ENCODE peak calls at places on chromosomes 6 and 20, in nine cellular contexts. One of them, this sample, is unnamed.

GRCh38 chr6:13445005-13445743 is 42.2 kb downstream of the GFOD1 start:
- DNase-seq in HFFc6: no peak
- DNase-seq in uterus: peak
- DNase-seq in GM20000: no peak
- DNase-seq in Daoy: peak
- DNase-seq in GOT3: no peak
- DNase-seq in left colon: peak
- DNase-seq in ACHN: no peak
- DNase-seq in heart left ventricle: peak
- DNase-seq in this sample: no peak

GRCh38 chr20:35891375-35891774 is 62.9 kb downstream of the SCAND1 start:
- DNase-seq in HFFc6: peak
- DNase-seq in uterus: no peak
- DNase-seq in GM20000: no peak
- DNase-seq in Daoy: no peak
- DNase-seq in GOT3: no peak
- DNase-seq in left colon: no peak
- DNase-seq in ACHN: no peak
- DNase-seq in heart left ventricle: no peak
- DNase-seq in this sample: no peak

GRCh38 chr6:32148722-32149576 is 2.8 kb downstream of the PRRT1 start:
- DNase-seq in HFFc6: no peak
- DNase-seq in uterus: no peak
- DNase-seq in GM20000: no peak
- DNase-seq in Daoy: no peak
- DNase-seq in GOT3: no peak
- DNase-seq in left colon: peak
- DNase-seq in ACHN: no peak
- DNase-seq in heart left ventricle: peak
- DNase-seq in this sample: peak

GRCh38 chr6:149129401-149130077 is 188.0 kb upstream of the TAB2 start:
- DNase-seq in HFFc6: peak
- DNase-seq in uterus: no peak
- DNase-seq in GM20000: no peak
- DNase-seq in Daoy: peak
- DNase-seq in GOT3: peak
- DNase-seq in left colon: no peak
- DNase-seq in ACHN: peak
- DNase-seq in heart left ventricle: peak
- DNase-seq in this sample: no peak

GRCh38 chr6:3838992-3839867 is 9.9 kb upstream of the FAM50B start:
- DNase-seq in HFFc6: peak
- DNase-seq in uterus: no peak
- DNase-seq in GM20000: no peak
- DNase-seq in Daoy: peak
- DNase-seq in GOT3: no peak
- DNase-seq in left colon: no peak
- DNase-seq in ACHN: no peak
- DNase-seq in heart left ventricle: no peak
- DNase-seq in this sample: no peak

GRCh38 chr6:154229796-154230195 is 126.8 kb downstream of the IPCEF1 start:
- DNase-seq in HFFc6: no peak
- DNase-seq in uterus: no peak
- DNase-seq in GM20000: no peak
- DNase-seq in Daoy: no peak
- DNase-seq in GOT3: no peak
- DNase-seq in left colon: no peak
- DNase-seq in ACHN: no peak
- DNase-seq in heart left ventricle: no peak
- DNase-seq in this sample: no peak

GRCh38 chr20:18394363-18394762 is 72.5 kb downstream of the DZANK1 start:
- DNase-seq in HFFc6: no peak
- DNase-seq in uterus: no peak
- DNase-seq in GM20000: no peak
- DNase-seq in Daoy: no peak
- DNase-seq in GOT3: no peak
- DNase-seq in left colon: no peak
- DNase-seq in ACHN: no peak
- DNase-seq in heart left ventricle: no peak
- DNase-seq in this sample: no peak

GRCh38 chr20:57505991-57506390 is 18.9 kb downstream of the CTCFL start:
- DNase-seq in HFFc6: no peak
- DNase-seq in uterus: no peak
- DNase-seq in GM20000: no peak
- DNase-seq in Daoy: no peak
- DNase-seq in GOT3: no peak
- DNase-seq in left colon: no peak
- DNase-seq in ACHN: no peak
- DNase-seq in heart left ventricle: no peak
- DNase-seq in this sample: no peak

GRCh38 chr6:157223021-157223430 is 100.3 kb downstream of the TMEM242 start:
- DNase-seq in HFFc6: no peak
- DNase-seq in uterus: no peak
- DNase-seq in GM20000: peak
- DNase-seq in Daoy: no peak
- DNase-seq in GOT3: no peak
- DNase-seq in left colon: no peak
- DNase-seq in ACHN: no peak
- DNase-seq in heart left ventricle: no peak
- DNase-seq in this sample: peak

GRCh38 chr6:163404825-163405265 is 9.7 kb upstream of the QKI start:
- DNase-seq in HFFc6: no peak
- DNase-seq in uterus: no peak
- DNase-seq in GM20000: no peak
- DNase-seq in Daoy: no peak
- DNase-seq in GOT3: no peak
- DNase-seq in left colon: no peak
- DNase-seq in ACHN: no peak
- DNase-seq in heart left ventricle: peak
- DNase-seq in this sample: no peak

GRCh38 chr20:32152421-32153155 is 43.1 kb downstream of the TM9SF4 start:
- DNase-seq in HFFc6: no peak
- DNase-seq in uterus: no peak
- DNase-seq in GM20000: no peak
- DNase-seq in Daoy: no peak
- DNase-seq in GOT3: no peak
- DNase-seq in left colon: peak
- DNase-seq in ACHN: no peak
- DNase-seq in heart left ventricle: no peak
- DNase-seq in this sample: no peak

GRCh38 chr20:23147964-23148720 is 62.0 kb upstream of the CD93 start:
- DNase-seq in HFFc6: peak
- DNase-seq in uterus: no peak
- DNase-seq in GM20000: peak
- DNase-seq in Daoy: peak
- DNase-seq in GOT3: peak
- DNase-seq in left colon: no peak
- DNase-seq in ACHN: peak
- DNase-seq in heart left ventricle: peak
- DNase-seq in this sample: no peak

GRCh38 chr20:25279403-25279802 is 31.5 kb downstream of the PYGB start:
- DNase-seq in HFFc6: no peak
- DNase-seq in uterus: no peak
- DNase-seq in GM20000: no peak
- DNase-seq in Daoy: no peak
- DNase-seq in GOT3: no peak
- DNase-seq in left colon: peak
- DNase-seq in ACHN: no peak
- DNase-seq in heart left ventricle: no peak
- DNase-seq in this sample: no peak

GRCh38 chr6:84077645-84078044 is 44.1 kb downstream of the MRAP2 start:
- DNase-seq in HFFc6: no peak
- DNase-seq in uterus: no peak
- DNase-seq in GM20000: no peak
- DNase-seq in Daoy: no peak
- DNase-seq in GOT3: no peak
- DNase-seq in left colon: no peak
- DNase-seq in ACHN: no peak
- DNase-seq in heart left ventricle: no peak
- DNase-seq in this sample: no peak

GRCh38 chr20:33707668-33708067 is 12.4 kb downstream of the PXMP4 start:
- DNase-seq in HFFc6: no peak
- DNase-seq in uterus: no peak
- DNase-seq in GM20000: no peak
- DNase-seq in Daoy: no peak
- DNase-seq in GOT3: no peak
- DNase-seq in left colon: no peak
- DNase-seq in ACHN: no peak
- DNase-seq in heart left ventricle: no peak
- DNase-seq in this sample: no peak

GRCh38 chr6:53735896-53736295 is 58.9 kb upstream of the LRRC1 start:
- DNase-seq in HFFc6: no peak
- DNase-seq in uterus: no peak
- DNase-seq in GM20000: no peak
- DNase-seq in Daoy: no peak
- DNase-seq in GOT3: no peak
- DNase-seq in left colon: no peak
- DNase-seq in ACHN: no peak
- DNase-seq in heart left ventricle: no peak
- DNase-seq in this sample: no peak

GRCh38 chr6:22785036-22785435 is 215.7 kb downstream of the HDGFL1 start:
- DNase-seq in HFFc6: no peak
- DNase-seq in uterus: no peak
- DNase-seq in GM20000: no peak
- DNase-seq in Daoy: no peak
- DNase-seq in GOT3: no peak
- DNase-seq in left colon: no peak
- DNase-seq in ACHN: no peak
- DNase-seq in heart left ventricle: no peak
- DNase-seq in this sample: no peak

GRCh38 chr20:22106308-22106938 is 401.0 kb downstream of the PAX1 start:
- DNase-seq in HFFc6: no peak
- DNase-seq in uterus: no peak
- DNase-seq in GM20000: no peak
- DNase-seq in Daoy: peak
- DNase-seq in GOT3: no peak
- DNase-seq in left colon: no peak
- DNase-seq in ACHN: peak
- DNase-seq in heart left ventricle: no peak
- DNase-seq in this sample: peak

GRCh38 chr20:36861625-36861874 is 14.4 kb upstream of the TLDC2 start:
- DNase-seq in HFFc6: no peak
- DNase-seq in uterus: no peak
- DNase-seq in GM20000: no peak
- DNase-seq in Daoy: peak
- DNase-seq in GOT3: no peak
- DNase-seq in left colon: no peak
- DNase-seq in ACHN: no peak
- DNase-seq in heart left ventricle: peak
- DNase-seq in this sample: no peak

GRCh38 chr20:32917191-32917950 is 58.6 kb downstream of the EFCAB8 start:
- DNase-seq in HFFc6: no peak
- DNase-seq in uterus: no peak
- DNase-seq in GM20000: no peak
- DNase-seq in Daoy: no peak
- DNase-seq in GOT3: no peak
- DNase-seq in left colon: no peak
- DNase-seq in ACHN: no peak
- DNase-seq in heart left ventricle: no peak
- DNase-seq in this sample: no peak

GRCh38 chr20:50043573-50044352 is 61.0 kb downstream of the SNAI1 start:
- DNase-seq in HFFc6: no peak
- DNase-seq in uterus: no peak
- DNase-seq in GM20000: no peak
- DNase-seq in Daoy: no peak
- DNase-seq in GOT3: no peak
- DNase-seq in left colon: no peak
- DNase-seq in ACHN: no peak
- DNase-seq in heart left ventricle: no peak
- DNase-seq in this sample: no peak

GRCh38 chr6:26048590-26048989 is 38.6 kb upstream of the HFE start:
- DNase-seq in HFFc6: no peak
- DNase-seq in uterus: no peak
- DNase-seq in GM20000: no peak
- DNase-seq in Daoy: no peak
- DNase-seq in GOT3: no peak
- DNase-seq in left colon: no peak
- DNase-seq in ACHN: no peak
- DNase-seq in heart left ventricle: no peak
- DNase-seq in this sample: no peak

GRCh38 chr6:24274441-24275083 is 83.3 kb downstream of the DCDC2 start:
- DNase-seq in HFFc6: peak
- DNase-seq in uterus: no peak
- DNase-seq in GM20000: no peak
- DNase-seq in Daoy: peak
- DNase-seq in GOT3: no peak
- DNase-seq in left colon: no peak
- DNase-seq in ACHN: peak
- DNase-seq in heart left ventricle: no peak
- DNase-seq in this sample: no peak

GRCh38 chr20:24027229-24027628 is 38.6 kb upstream of the GGTLC1 start:
- DNase-seq in HFFc6: no peak
- DNase-seq in uterus: peak
- DNase-seq in GM20000: peak
- DNase-seq in Daoy: no peak
- DNase-seq in GOT3: no peak
- DNase-seq in left colon: peak
- DNase-seq in ACHN: no peak
- DNase-seq in heart left ventricle: peak
- DNase-seq in this sample: no peak

GRCh38 chr6:71879016-71879415 is 7.3 kb upstream of the RIMS1 start:
- DNase-seq in HFFc6: peak
- DNase-seq in uterus: no peak
- DNase-seq in GM20000: no peak
- DNase-seq in Daoy: no peak
- DNase-seq in GOT3: no peak
- DNase-seq in left colon: no peak
- DNase-seq in ACHN: no peak
- DNase-seq in heart left ventricle: no peak
- DNase-seq in this sample: no peak

GRCh38 chr6:149323925-149324324 is 6.4 kb downstream of the TAB2 start:
- DNase-seq in HFFc6: no peak
- DNase-seq in uterus: no peak
- DNase-seq in GM20000: no peak
- DNase-seq in Daoy: no peak
- DNase-seq in GOT3: no peak
- DNase-seq in left colon: no peak
- DNase-seq in ACHN: no peak
- DNase-seq in heart left ventricle: no peak
- DNase-seq in this sample: no peak

GRCh38 chr6:167476844-167477595 is 152.1 kb downstream of the TTLL2 start:
- DNase-seq in HFFc6: no peak
- DNase-seq in uterus: no peak
- DNase-seq in GM20000: no peak
- DNase-seq in Daoy: no peak
- DNase-seq in GOT3: no peak
- DNase-seq in left colon: no peak
- DNase-seq in ACHN: no peak
- DNase-seq in heart left ventricle: no peak
- DNase-seq in this sample: no peak

GRCh38 chr6:168216741-168217140 is 102.8 kb downstream of the DACT2 start:
- DNase-seq in HFFc6: no peak
- DNase-seq in uterus: no peak
- DNase-seq in GM20000: no peak
- DNase-seq in Daoy: peak
- DNase-seq in GOT3: no peak
- DNase-seq in left colon: no peak
- DNase-seq in ACHN: no peak
- DNase-seq in heart left ventricle: no peak
- DNase-seq in this sample: peak

GRCh38 chr6:124659427-124659826 is 302.8 kb upstream of the RNF217 start:
- DNase-seq in HFFc6: no peak
- DNase-seq in uterus: no peak
- DNase-seq in GM20000: no peak
- DNase-seq in Daoy: no peak
- DNase-seq in GOT3: no peak
- DNase-seq in left colon: no peak
- DNase-seq in ACHN: no peak
- DNase-seq in heart left ventricle: no peak
- DNase-seq in this sample: no peak

This sample was measured in retina.